ENCODE peak calls at places on chromosomes 7 and 10, in nine cellular contexts. P, S, M, E, X, H, D, T and R are unnamed samples.
A peak's percentile ranks its signal among the peaks of the same experiment; 100 is the strongest.

GRCh38 chr10:114402871-114403544 is 1.3 kb downstream of the AFAP1L2 start:
- DNase-seq in S (peak; percentile 67), H (no peak), D (no peak), T (peak; percentile 64), X (no peak), E (no peak), P (peak; percentile 39), M (no peak), R (peak; percentile 58)

GRCh38 chr10:63120554-63120953 is 12.6 kb upstream of the NRBF2 start:
- DNase-seq in S (no peak), D (peak; percentile 83), P (no peak), M (no peak), T (no peak), E (peak; percentile 99), X (no peak), H (no peak), R (no peak)

GRCh38 chr10:132129431-132129830 is 57.3 kb upstream of the DPYSL4 start:
- DNase-seq in M (peak; percentile 32), H (no peak), D (no peak), X (no peak), E (no peak), P (no peak), S (peak; percentile 70), T (peak; percentile 46), R (no peak)

GRCh38 chr10:86255405-86256251 is 111.0 kb downstream of the GRID1 start:
- DNase-seq in E (no peak), D (no peak), T (no peak), S (peak; percentile 17), M (no peak), X (no peak), H (no peak), P (no peak), R (peak; percentile 42)

GRCh38 chr7:134729895-134730294 is 49.5 kb upstream of the CALD1 start:
- DNase-seq in X (no peak), S (no peak), D (no peak), E (no peak), H (no peak), M (no peak), T (no peak), P (no peak), R (no peak)

GRCh38 chr10:78203915-78204818 is 170.5 kb downstream of the RPS24 start:
- DNase-seq in X (no peak), H (no peak), M (no peak), P (no peak), S (no peak), E (no peak), D (no peak), T (peak; percentile 22), R (no peak)

GRCh38 chr10:1737222-1738061 is at the start of gene ADARB2:
- DNase-seq in M (peak; percentile 74), D (no peak), T (peak; percentile 95), X (peak; percentile 58), E (no peak), S (peak; percentile 90), P (peak; percentile 49), H (no peak), R (no peak)

GRCh38 chr10:43082087-43082486 is 5.2 kb downstream of the RET start:
- DNase-seq in M (no peak), X (peak; percentile 82), T (no peak), D (no peak), S (no peak), E (no peak), P (no peak), H (no peak), R (no peak)

GRCh38 chr10:5532231-5532605 is 7.5 kb downstream of the CALML3 start:
- DNase-seq in S (no peak), T (no peak), D (no peak), H (no peak), E (no peak), P (no peak), M (no peak), X (no peak), R (peak; percentile 21)

GRCh38 chr7:44282601-44283171 is 42.7 kb downstream of the CAMK2B start:
- DNase-seq in S (peak; percentile 46), T (no peak), P (no peak), X (no peak), H (no peak), E (no peak), D (no peak), M (no peak), R (peak; percentile 34)

GRCh38 chr7:155815332-155816191 is 3.3 kb upstream of the SHH start:
- DNase-seq in E (peak; percentile 24), X (peak; percentile 76), H (no peak), P (peak; percentile 63), T (peak; percentile 71), M (no peak), D (no peak), S (peak; percentile 96), R (no peak)

DNA sequence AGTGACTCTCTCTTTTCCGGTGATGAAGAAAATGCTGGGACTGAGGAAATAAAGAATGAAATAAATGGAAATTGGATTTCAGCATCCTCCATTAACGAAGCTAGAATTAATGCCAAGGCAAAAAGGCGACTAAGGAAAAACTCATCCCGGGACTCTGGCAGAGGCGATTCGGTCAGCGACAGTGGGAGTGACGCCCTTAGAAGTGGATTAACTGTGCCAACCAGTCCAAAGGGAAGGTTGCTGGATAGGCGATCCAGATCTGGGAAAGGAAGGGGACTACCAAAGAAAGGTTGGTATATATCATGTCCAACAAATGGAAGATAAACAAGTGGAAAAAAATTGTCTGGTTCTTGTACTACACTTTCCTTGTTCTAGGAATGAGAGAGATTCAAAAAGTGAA is 9.5 kb downstream of the PDCD4 start:
- DNase-seq in T (no peak), M (no peak), E (peak; percentile 19), H (no peak), X (no peak), P (no peak), D (no peak), S (no peak), R (no peak)
- H3K4me3 ChIP-seq in T (no peak overlapping the region), M (no peak overlapping the region), E (no peak overlapping the region), H (no peak overlapping the region), X (no peak overlapping the region), P (no peak overlapping the region), D (no peak overlapping the region), S (no peak overlapping the region), R (peak overlapping the region; percentile 2)

GRCh38 chr7:76106893-76107292 is 59.0 kb downstream of the MDH2 start:
- DNase-seq in M (no peak), P (no peak), X (no peak), H (no peak), T (no peak), S (no peak), E (no peak), D (no peak), R (no peak)

GRCh38 chr7:76108540-76109233 is 60.8 kb downstream of the MDH2 start:
- DNase-seq in X (peak; percentile 77), T (peak; percentile 4), E (peak; percentile 47), D (no peak), H (no peak), S (no peak), M (no peak), P (peak; percentile 60), R (no peak)
- H3K4me3 ChIP-seq in X (no peak overlapping the region), T (no peak overlapping the region), E (no peak overlapping the region), D (no peak overlapping the region), H (no peak overlapping the region), S (no peak overlapping the region), M (no peak overlapping the region), P (no peak overlapping the region), R (no peak overlapping the region)

GRCh38 chr10:72637398-72637857 is 11.5 kb upstream of the MICU1 start:
- DNase-seq in E (peak; percentile 88), X (peak; percentile 34), P (peak; percentile 36), H (no peak), M (no peak), D (no peak), S (no peak), T (peak; percentile 46), R (peak; percentile 70)
- H3K4me3 ChIP-seq in E (no peak overlapping the region), X (no peak overlapping the region), P (no peak overlapping the region), H (no peak overlapping the region), M (no peak overlapping the region), D (no peak overlapping the region), S (no peak overlapping the region), T (no peak overlapping the region), R (no peak overlapping the region)

GRCh38 chr7:150381096-150381495 is 2.0 kb downstream of the ZNF775 start:
- DNase-seq in X (no peak), T (no peak), D (no peak), M (no peak), S (peak; percentile 58), P (no peak), H (no peak), E (no peak), R (no peak)

GRCh38 chr7:150382123-150382843 is 3.2 kb downstream of the ZNF775 start:
- DNase-seq in X (no peak), M (no peak), S (peak; percentile 47), P (peak; percentile 36), E (no peak), H (no peak), D (no peak), T (no peak), R (no peak)

GRCh38 chr7:150381785-150382122 is 2.6 kb downstream of the ZNF775 start:
- DNase-seq in P (no peak), E (no peak), M (no peak), D (no peak), X (no peak), T (no peak), H (no peak), S (peak; percentile 37), R (no peak)

GRCh38 chr7:150383710-150384397 is 4.7 kb downstream of the ZNF775 start:
- DNase-seq in M (peak; percentile 98), E (no peak), T (peak; percentile 98), H (no peak), X (no peak), P (no peak), S (peak; percentile 97), D (no peak), R (no peak)

GRCh38 chr7:150382844-150383225 is 3.7 kb downstream of the ZNF775 start:
- DNase-seq in S (no peak), T (no peak), M (no peak), X (no peak), D (no peak), H (no peak), E (peak; percentile 29), P (no peak), R (no peak)
- H3K4me3 ChIP-seq in S (no peak overlapping the region), T (no peak overlapping the region), M (no peak overlapping the region), X (no peak overlapping the region), D (no peak overlapping the region), H (no peak overlapping the region), E (no peak overlapping the region), P (no peak overlapping the region), R (no peak overlapping the region)

DNA sequence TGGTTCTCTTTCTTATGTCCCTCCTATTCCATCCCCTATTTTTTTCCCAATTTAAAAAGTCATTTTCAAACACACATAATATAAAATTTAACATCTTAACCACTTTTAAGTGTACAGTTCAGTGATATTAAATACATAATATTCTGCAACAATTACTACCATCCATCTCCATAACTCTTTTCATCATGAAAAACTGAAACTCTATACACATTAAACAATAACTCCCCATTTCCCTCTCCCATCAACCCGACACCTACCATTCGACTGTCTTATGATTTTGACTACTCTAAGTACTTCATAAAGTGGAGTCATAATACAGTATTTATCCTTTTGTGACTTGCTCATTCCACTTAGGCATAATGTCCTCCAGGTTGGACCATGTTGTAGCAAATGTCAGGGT is 2.6 kb downstream of the KIF11 start:
- DNase-seq in T (no peak), D (no peak), E (no peak), P (no peak), H (no peak), S (no peak), M (no peak), X (no peak), R (no peak)
- H3K4me3 ChIP-seq in T (no peak overlapping the region), D (no peak overlapping the region), E (no peak overlapping the region), P (no peak overlapping the region), H (no peak overlapping the region), S (no peak overlapping the region), M (no peak overlapping the region), X (no peak overlapping the region), R (no peak overlapping the region)